ENCODE peak calls at places on chromosomes 2 and 18, in five cellular contexts. F is breast epithelium, A is fibroblast of lung, M is brain microvascular endothelial cell, J is mammary epithelial cell. P is an unnamed sample.

GRCh38 chr2:36820942-36821605 is 124.6 kb downstream of the VIT start:
- DNase-seq in F (peak), A (no peak), M (no peak), J (no peak), P (no peak)

GRCh38 chr2:119350311-119350998 is 16.2 kb downstream of the C2orf76 start:
- DNase-seq in F (no peak), A (no peak), M (no peak), J (no peak), P (no peak)

GRCh38 chr2:230262246-230262645 is 36.7 kb downstream of the SP140 start:
- DNase-seq in F (no peak), A (no peak), M (no peak), J (no peak), P (no peak)

GRCh38 chr2:38959938-38960608 is 70.4 kb downstream of the ARHGEF33 start:
- DNase-seq in F (peak), A (peak), M (peak), J (peak), P (peak)

GRCh38 chr2:99657691-99658258 is 168.0 kb upstream of the REV1 start:
- DNase-seq in F (no peak), A (no peak), M (no peak), J (no peak), P (no peak)

GRCh38 chr18:67525328-67526110 is 9.0 kb upstream of the DSEL start:
- DNase-seq in F (peak), A (peak), M (peak), J (peak), P (peak)

GRCh38 chr2:202883987-202884675 is 12.6 kb upstream of the ICA1L start:
- DNase-seq in F (no peak), A (peak), M (peak), J (no peak), P (no peak)

GRCh38 chr2:47288864-47289263 is 114.1 kb upstream of the MSH2 start:
- DNase-seq in F (no peak), A (peak), M (no peak), J (peak), P (no peak)

GRCh38 chr2:133986881-133987793 is 266.7 kb upstream of the MGAT5 start:
- DNase-seq in F (no peak), A (no peak), M (no peak), J (no peak), P (no peak)

GRCh38 chr2:207352978-207353377 is 176.8 kb upstream of the CREB1 start:
- DNase-seq in F (no peak), A (no peak), M (no peak), J (no peak), P (no peak)

GRCh38 chr2:112156152-112156986 is 18.2 kb downstream of the FBLN7 start:
- DNase-seq in F (no peak), A (peak), M (peak), J (peak), P (no peak)

GRCh38 chr2:206071832-206072231 is 14.1 kb downstream of the INO80D start:
- DNase-seq in F (no peak), A (no peak), M (no peak), J (no peak), P (no peak)

GRCh38 chr2:108270346-108270745 is 18.3 kb upstream of the SULT1C2 start:
- DNase-seq in F (no peak), A (no peak), M (no peak), J (no peak), P (no peak)

GRCh38 chr18:31402026-31402373 is 25.4 kb downstream of the DSG4 start:
- DNase-seq in F (no peak), A (no peak), M (no peak), J (no peak), P (no peak)

GRCh38 chr2:207121784-207122183 is 44.0 kb downstream of the KLF7 start:
- DNase-seq in F (no peak), A (peak), M (peak), J (peak), P (no peak)

GRCh38 chr2:181742908-181743722 is 62.8 kb upstream of the NEUROD1 start:
- DNase-seq in F (no peak), A (peak), M (peak), J (peak), P (no peak)

GRCh38 chr2:147567131-147567530 is 277.7 kb upstream of the ACVR2A start:
- DNase-seq in F (no peak), A (no peak), M (no peak), J (no peak), P (no peak)

GRCh38 chr2:157258520-157259326 is 1.2 kb downstream of the GALNT5 start:
- DNase-seq in F (no peak), A (peak), M (no peak), J (no peak), P (no peak)
- H3K4me3 ChIP-seq in F (no peak), A (peak), M (peak), J (peak), P (peak)

DNA sequence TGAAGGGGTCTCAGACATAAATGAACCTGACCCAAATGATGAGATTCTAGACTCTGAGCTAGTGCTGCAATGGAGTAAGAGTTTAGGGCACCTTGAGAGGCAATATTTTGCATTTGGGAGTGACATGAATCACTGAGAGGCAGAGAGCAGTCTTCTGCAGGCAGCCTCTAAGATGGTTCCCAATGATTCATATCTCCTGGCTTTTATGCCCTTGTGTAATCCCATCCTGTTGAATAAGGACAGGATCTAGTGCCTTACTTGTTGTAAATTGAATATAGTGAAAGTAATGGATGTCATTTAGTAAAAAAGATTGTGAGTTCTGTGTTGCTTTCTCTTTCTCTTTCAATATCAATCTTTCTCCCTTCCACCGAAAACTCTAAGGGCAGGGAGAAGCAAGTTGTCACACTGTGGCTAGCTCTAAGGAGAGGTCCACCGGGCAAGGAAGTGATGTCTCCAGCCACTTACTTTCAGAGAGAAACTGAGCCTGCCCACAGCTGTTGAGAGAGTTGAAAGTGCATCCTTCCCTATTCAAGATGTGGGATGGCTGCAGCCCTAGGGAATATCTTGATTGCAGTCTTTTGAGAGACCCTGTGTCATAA is 144.7 kb downstream of the TRIB2 start:
- DNase-seq in F (no peak), A (peak), M (peak), J (peak), P (no peak)
- H3K27ac ChIP-seq in F (no peak), A (no peak), M (no peak), J (no peak), P (peak)

GRCh38 chr18:79540914-79541301 is 138.7 kb upstream of the CTDP1 start:
- DNase-seq in F (no peak), A (no peak), M (no peak), J (no peak), P (no peak)
- TF ChIP-seq CTCF in F (no peak), A (no peak), M (no peak), J (no peak), P (no peak)

GRCh38 chr2:190412971-190413370 is 4.8 kb downstream of the MFSD6 start:
- DNase-seq in F (no peak), A (no peak), M (no peak), J (no peak), P (no peak)

GRCh38 chr2:190415251-190415650 is 7.1 kb downstream of the MFSD6 start:
- DNase-seq in F (no peak), A (no peak), M (no peak), J (no peak), P (no peak)

GRCh38 chr2:190410171-190410570 is 2.0 kb downstream of the MFSD6 start:
- DNase-seq in F (no peak), A (no peak), M (no peak), J (no peak), P (no peak)

GRCh38 chr2:190415794-190416729 is 7.9 kb downstream of the MFSD6 start:
- DNase-seq in F (no peak), A (no peak), M (no peak), J (no peak), P (no peak)

GRCh38 chr2:190413421-190413820 is 5.3 kb downstream of the MFSD6 start:
- DNase-seq in F (peak), A (no peak), M (no peak), J (peak), P (no peak)
- H3K4me3 ChIP-seq in F (no peak), A (no peak), M (no peak), J (no peak), P (no peak)

GRCh38 chr2:74867841-74868658 is 34.1 kb downstream of the HK2 start:
- DNase-seq in F (no peak), A (peak), M (peak), J (no peak), P (no peak)
- H3K27ac ChIP-seq in F (peak), A (peak), M (no peak), J (no peak), P (peak)

DNA sequence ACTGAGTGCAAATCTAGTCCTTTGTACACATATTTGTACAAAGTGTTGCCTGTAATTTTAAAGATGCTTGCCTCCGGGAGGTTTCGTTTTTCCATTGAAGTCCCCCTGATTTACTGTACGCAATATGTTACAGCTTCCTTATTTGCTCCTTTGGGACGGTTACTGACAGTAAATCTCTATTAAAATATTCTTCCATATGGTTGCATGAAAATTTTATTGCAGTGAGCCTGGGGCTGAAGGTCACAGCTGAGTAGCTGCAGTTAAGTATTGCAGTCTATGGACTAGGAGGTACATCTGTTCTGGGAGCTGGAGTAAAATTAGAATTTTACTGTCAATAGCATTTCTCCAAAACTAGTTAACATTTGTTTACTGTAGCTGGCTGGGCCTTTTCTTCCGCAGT is 119.2 kb downstream of the ETAA1 start:
- DNase-seq in F (no peak), A (no peak), M (no peak), J (no peak), P (no peak)
- TF ChIP-seq CTCF in F (no peak), A (no peak), M (no peak), J (no peak), P (no peak)

GRCh38 chr18:57975805-57976204 is 68.2 kb upstream of the NEDD4L start:
- DNase-seq in F (no peak), A (no peak), M (no peak), J (no peak), P (no peak)
- H3K4me3 ChIP-seq in F (no peak), A (no peak), M (no peak), J (no peak), P (no peak)